ENCODE peak calls at places on chromosomes 11 and 22, in ten cellular contexts. L is colonic mucosa, K is upper lobe of right lung, W is Peyer's patch, H is IMR-90, R is cardiac muscle cell, U is BE2C, Q is OCI-LY7, B is A549, P is fibroblast of lung. D is an unnamed sample.

GRCh38 chr11:116686891-116687290 is 85.9 kb downstream of the BUD13 start:
- DNase-seq in L (no peak), K (no peak), W (no peak), H (no peak), R (no peak), U (no peak), Q (no peak), B (no peak), P (no peak), D (no peak)

GRCh38 chr11:120942701-120943100 is 81.2 kb upstream of the TBCEL start:
- DNase-seq in L (no peak), K (no peak), W (no peak), H (no peak), R (no peak), U (no peak), Q (no peak), B (no peak), P (no peak), D (no peak)

GRCh38 chr11:1922411-1923113 is 3.1 kb downstream of the TNNT3 start:
- DNase-seq in L (peak; percentile 14), K (no peak), W (no peak), H (no peak), R (no peak), U (no peak), Q (no peak), B (no peak), P (no peak), D (no peak)

GRCh38 chr11:100637706-100638105 is 49.4 kb upstream of the ARHGAP42 start:
- DNase-seq in L (no peak), K (no peak), W (no peak), H (no peak), R (no peak), U (no peak), Q (no peak), B (no peak), P (no peak), D (no peak)

GRCh38 chr11:72780291-72781062 is 13.4 kb downstream of the STARD10 start:
- DNase-seq in L (no peak), K (no peak), W (no peak), H (no peak), R (no peak), U (no peak), Q (no peak), B (no peak), P (no peak), D (no peak)

GRCh38 chr11:119594639-119595249 is 134.3 kb downstream of the NECTIN1 start:
- DNase-seq in L (no peak), K (no peak), W (no peak), H (peak; percentile 87), R (no peak), U (no peak), Q (no peak), B (no peak), P (peak; percentile 93), D (no peak)

GRCh38 chr11:110031171-110031570 is 62.0 kb upstream of the ZC3H12C start:
- DNase-seq in L (no peak), K (no peak), W (no peak), H (peak; percentile 10), R (no peak), U (no peak), Q (no peak), B (no peak), P (peak; percentile 6), D (no peak)

GRCh38 chr11:404551-405264 is 10.1 kb downstream of the SIGIRR start:
- DNase-seq in L (no peak), K (no peak), W (no peak), H (no peak), R (no peak), U (no peak), Q (no peak), B (no peak), P (no peak), D (no peak)

GRCh38 chr11:131662310-131662709 is 291.9 kb downstream of the NTM start:
- DNase-seq in L (no peak), K (no peak), W (no peak), H (no peak), R (no peak), U (no peak), Q (no peak), B (no peak), P (no peak), D (no peak)

GRCh38 chr11:12213920-12214319 is 103.5 kb downstream of the MICAL2 start:
- DNase-seq in L (no peak), K (no peak), W (no peak), H (peak; percentile 86), R (no peak), U (no peak), Q (no peak), B (no peak), P (no peak), D (no peak)

GRCh38 chr11:100383357-100383865 is 303.7 kb upstream of the ARHGAP42 start:
- DNase-seq in L (no peak), K (no peak), W (no peak), H (no peak), R (peak; percentile 51), U (no peak), Q (no peak), B (no peak), P (no peak), D (no peak)

GRCh38 chr22:20436309-20437252 is 1.0 kb downstream of the SCARF2 start:
- DNase-seq in L (no peak), K (peak; percentile 69), W (no peak), H (peak; percentile 30), R (peak; percentile 74), U (no peak), Q (no peak), B (no peak), P (peak; percentile 56), D (peak; percentile 35)

GRCh38 chr11:119352857-119353260 is 6.4 kb upstream of the MFRP start:
- DNase-seq in L (no peak), K (no peak), W (no peak), H (no peak), R (peak; percentile 64), U (peak; percentile 64), Q (no peak), B (no peak), P (peak; percentile 14), D (no peak)

GRCh38 chr22:39405346-39406085 is 5.9 kb downstream of the TAB1 start:
- DNase-seq in L (no peak), K (no peak), W (no peak), H (peak; percentile 65), R (peak; percentile 19), U (no peak), Q (no peak), B (no peak), P (peak; percentile 85), D (peak; percentile 41)

GRCh38 chr11:17496406-17496805 is 19.8 kb upstream of the ABCC8 start:
- DNase-seq in L (no peak), K (no peak), W (no peak), H (no peak), R (peak; percentile 12), U (no peak), Q (no peak), B (no peak), P (no peak), D (no peak)

GRCh38 chr11:31397239-31397834 is 27.7 kb downstream of the DNAJC24 start:
- DNase-seq in L (no peak), K (no peak), W (no peak), H (peak; percentile 22), R (peak; percentile 34), U (no peak), Q (peak; percentile 42), B (peak; percentile 5), P (no peak), D (peak; percentile 69)

GRCh38 chr11:10633261-10633660 is 60.3 kb downstream of the IRAG1 start:
- DNase-seq in L (no peak), K (no peak), W (no peak), H (no peak), R (no peak), U (no peak), Q (no peak), B (no peak), P (no peak), D (no peak)

GRCh38 chr11:2928605-2929510 is at the start of gene PHLDA2:
- DNase-seq in L (peak; percentile 73), K (peak; percentile 86), W (peak; percentile 52), H (peak; percentile 85), R (peak; percentile 52), U (no peak), Q (no peak), B (peak; percentile 64), P (peak; percentile 87), D (peak; percentile 68)

GRCh38 chr22:47361247-47361646 is 598.8 kb downstream of the TBC1D22A start:
- DNase-seq in L (no peak), K (no peak), W (no peak), H (no peak), R (no peak), U (no peak), Q (no peak), B (no peak), P (no peak), D (no peak)
- H3K9me3 ChIP-seq in L (no peaks in the 10 kb centered on the region), K (no peaks in the 10 kb centered on the region), W (peaks cover 3% of the 10 kb centered on the region), H (no peaks in the 10 kb centered on the region), R (no peaks in the 10 kb centered on the region), U (no peaks in the 10 kb centered on the region), Q (peaks cover 3% of the 10 kb centered on the region), B (peaks cover 8% of the 10 kb centered on the region), P (no peaks in the 10 kb centered on the region), D (peaks cover 8% of the 10 kb centered on the region)

GRCh38 chr11:68377389-68377795 is 65.0 kb downstream of the LRP5 start:
- DNase-seq in L (no peak), K (no peak), W (no peak), H (no peak), R (no peak), U (no peak), Q (no peak), B (no peak), P (no peak), D (no peak)
- H3K4me1 ChIP-seq in L (peaks cover 44% of the 10 kb centered on the region), K (peaks cover 73% of the 10 kb centered on the region), W (peaks cover 20% of the 10 kb centered on the region), H (peaks cover 36% of the 10 kb centered on the region), R (peaks cover 11% of the 10 kb centered on the region), U (peaks cover 30% of the 10 kb centered on the region), Q (peaks cover 39% of the 10 kb centered on the region), B (peaks cover 35% of the 10 kb centered on the region), P (peaks cover 38% of the 10 kb centered on the region), D (peaks cover 32% of the 10 kb centered on the region)

DNA sequence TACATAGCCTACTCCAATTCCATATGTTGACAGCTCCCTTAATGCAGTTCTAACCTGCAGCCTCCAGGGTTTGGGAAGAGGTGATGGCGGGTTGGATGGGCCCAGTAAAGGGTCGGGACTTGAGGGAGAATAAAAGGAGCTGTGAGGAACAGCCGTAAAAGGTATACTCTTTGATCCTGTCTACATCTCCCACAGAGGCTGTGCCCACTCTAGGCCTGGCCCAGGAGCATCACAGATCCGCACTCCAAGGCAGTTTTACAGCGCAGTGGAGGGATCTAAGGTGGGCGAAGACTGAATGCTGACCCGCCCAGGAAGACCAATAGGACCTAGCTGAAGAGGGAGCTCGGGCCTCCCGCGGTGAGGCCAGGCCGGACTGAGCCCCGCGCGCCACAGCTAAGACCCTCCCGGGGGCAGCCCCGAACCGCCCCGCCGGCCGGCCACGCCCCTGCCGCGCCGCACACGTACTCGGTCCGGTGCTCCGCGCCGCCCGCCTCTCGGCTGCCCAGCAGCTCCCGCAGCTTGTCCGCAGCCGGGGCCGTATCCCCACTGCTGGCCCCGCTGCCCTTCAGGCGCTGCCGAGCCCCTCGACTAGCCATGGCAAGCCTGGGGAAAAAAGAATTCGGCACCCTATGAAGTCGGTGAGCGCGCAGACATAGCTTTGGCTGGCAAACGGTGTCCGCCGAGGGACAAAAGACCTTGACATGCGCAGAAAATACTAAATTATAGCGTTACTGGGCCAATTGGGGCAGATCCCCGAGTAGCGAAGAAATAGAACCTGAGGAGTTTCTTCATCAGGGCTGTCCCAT is at the start of gene ALG9:
- DNase-seq in L (peak; percentile 92), K (peak; percentile 91), W (peak; percentile 79), H (peak; percentile 82), R (peak; percentile 82), U (peak; percentile 83), Q (peak; percentile 79), B (peak; percentile 70), P (peak; percentile 85), D (peak; percentile 88)
- TF ChIP-seq CTCF in L (peak; percentile 23), K (no peak), W (peak; percentile 3), H (peak; percentile 30), R (peak; percentile 42), U (peak; percentile 34), Q (peak; percentile 43), B (no peak), P (peak; percentile 25), D (peak; percentile 30)

GRCh38 chr11:23103403-23103802 is 243.1 kb upstream of the CCDC179 start:
- DNase-seq in L (no peak), K (no peak), W (no peak), H (peak; percentile 76), R (no peak), U (no peak), Q (no peak), B (no peak), P (peak; percentile 55), D (no peak)
- H3K9me3 ChIP-seq in L (no peaks in the 10 kb centered on the region), K (no peaks in the 10 kb centered on the region), W (no peaks in the 10 kb centered on the region), H (peaks cover 2% of the 10 kb centered on the region), R (no peaks in the 10 kb centered on the region), U (no peaks in the 10 kb centered on the region), Q (no peaks in the 10 kb centered on the region), B (no peaks in the 10 kb centered on the region), P (no peaks in the 10 kb centered on the region), D (no peaks in the 10 kb centered on the region)

D was measured in A673.